ENCODE peak calls at places on chromosomes 16 and 17, in four cellular contexts. P is sigmoid colon; A is GM13976; C is CD4-positive, alpha-beta T cell. H is an unnamed sample.

GRCh38 chr17:79829457-79829856 is 9.8 kb downstream of the CBX4 start:
- DNase-seq in C (no peak), A (no peak), P (no peak), H (no peak)

GRCh38 chr17:71084219-71084618 is 914.9 kb downstream of the KCNJ2 start:
- DNase-seq in A (no peak), C (no peak), P (no peak), H (no peak)

GRCh38 chr16:35714665-35715064 is 2255.3 kb downstream of the TP53TG3F start:
- DNase-seq in C (no peak), A (no peak), P (no peak), H (no peak)

GRCh38 chr17:50426472-50426782 is 409 bp downstream of the ACSF2 start:
- DNase-seq in C (no peak), A (no peak), P (no peak), H (no peak)

GRCh38 chr16:74261068-74261467 is 35.5 kb upstream of the PSMD7 start:
- DNase-seq in P (no peak), C (no peak), A (no peak), H (no peak)

GRCh38 chr16:25838724-25839186 is 147.0 kb downstream of the HS3ST4 start:
- DNase-seq in A (peak), P (no peak), C (no peak), H (no peak)

GRCh38 chr16:23410176-23410575 is 42.8 kb downstream of the COG7 start:
- DNase-seq in A (no peak), C (no peak), P (no peak), H (no peak)

GRCh38 chr17:65438708-65439294 is 122.6 kb downstream of the AXIN2 start:
- DNase-seq in P (no peak), A (no peak), C (no peak), H (no peak)

GRCh38 chr17:32460054-32460453 is 15.7 kb downstream of the PSMD11 start:
- DNase-seq in P (no peak), A (no peak), C (no peak), H (no peak)

GRCh38 chr17:67992541-67993152 is 3.6 kb downstream of the C17orf58 start:
- DNase-seq in C (no peak), P (no peak), A (no peak), H (no peak)
- TF ChIP-seq CTCF in C (no peak), P (no peak), A (no peak), H (no peak)

DNA sequence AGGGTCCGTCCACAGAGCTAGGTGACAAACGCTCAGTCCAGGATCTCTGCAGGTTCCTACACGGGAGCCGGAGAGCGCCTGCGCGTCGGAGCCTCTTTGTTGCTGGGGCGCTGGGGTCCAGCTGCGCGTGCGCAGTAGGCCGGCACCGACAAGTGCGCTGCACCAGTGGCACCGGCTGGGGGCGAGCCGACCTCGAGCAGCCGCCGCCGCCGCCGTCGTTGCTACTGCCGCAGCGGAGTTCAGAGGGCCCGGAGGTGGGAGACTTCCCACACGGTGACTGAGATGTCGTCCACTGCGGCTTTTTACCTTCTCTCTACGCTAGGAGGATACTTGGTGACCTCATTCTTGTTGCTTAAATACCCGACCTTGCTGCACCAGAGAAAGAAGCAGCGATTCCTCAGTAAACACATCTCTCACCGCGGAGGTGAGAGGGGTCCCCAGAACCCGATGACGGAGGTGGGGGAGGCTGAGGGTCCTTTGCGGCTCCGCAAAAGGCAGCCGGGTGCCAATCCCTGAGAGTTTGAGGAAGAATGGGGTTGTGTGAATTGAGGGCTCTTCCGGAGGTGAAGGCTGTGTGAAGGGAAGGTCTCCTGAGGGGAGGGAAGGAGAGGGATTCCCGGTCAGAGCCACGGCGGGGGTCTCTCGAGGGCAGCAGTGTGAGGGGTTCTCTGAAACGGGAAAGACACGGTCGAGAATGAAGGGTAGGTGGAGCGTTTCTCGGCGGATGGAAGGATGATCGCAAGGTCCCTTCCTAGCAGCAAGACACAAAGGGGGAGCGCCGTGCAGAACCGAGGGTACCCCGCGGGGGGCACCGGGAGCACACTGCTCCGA is at the start of gene GDPD1:
- DNase-seq in C (peak), P (peak), A (peak), H (peak)
- TF ChIP-seq CTCF in C (peak), P (peak), A (peak), H (peak)

DNA sequence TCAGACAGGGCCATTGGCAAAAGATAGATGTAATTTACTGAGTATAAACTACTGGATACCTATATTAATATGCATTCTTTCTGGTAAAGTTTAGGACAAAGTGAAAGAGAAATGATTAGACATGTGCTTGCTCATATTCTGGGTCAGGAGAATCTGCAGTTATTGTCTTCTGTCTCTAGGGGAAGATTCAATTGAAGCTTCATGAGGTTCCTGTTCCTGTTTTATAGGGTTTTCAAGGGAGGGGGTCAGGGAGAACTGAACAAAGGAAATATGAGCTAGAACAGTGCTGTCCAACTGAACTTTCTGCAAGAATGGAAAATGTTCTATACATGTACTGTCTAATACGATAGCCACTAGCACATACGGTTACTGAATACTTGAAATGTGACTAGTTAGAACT is 59.3 kb upstream of the CORO6 start:
- DNase-seq in C (no peak), P (no peak), A (peak), H (no peak)
- TF ChIP-seq CTCF in C (no peak), P (no peak), A (no peak), H (no peak)

DNA sequence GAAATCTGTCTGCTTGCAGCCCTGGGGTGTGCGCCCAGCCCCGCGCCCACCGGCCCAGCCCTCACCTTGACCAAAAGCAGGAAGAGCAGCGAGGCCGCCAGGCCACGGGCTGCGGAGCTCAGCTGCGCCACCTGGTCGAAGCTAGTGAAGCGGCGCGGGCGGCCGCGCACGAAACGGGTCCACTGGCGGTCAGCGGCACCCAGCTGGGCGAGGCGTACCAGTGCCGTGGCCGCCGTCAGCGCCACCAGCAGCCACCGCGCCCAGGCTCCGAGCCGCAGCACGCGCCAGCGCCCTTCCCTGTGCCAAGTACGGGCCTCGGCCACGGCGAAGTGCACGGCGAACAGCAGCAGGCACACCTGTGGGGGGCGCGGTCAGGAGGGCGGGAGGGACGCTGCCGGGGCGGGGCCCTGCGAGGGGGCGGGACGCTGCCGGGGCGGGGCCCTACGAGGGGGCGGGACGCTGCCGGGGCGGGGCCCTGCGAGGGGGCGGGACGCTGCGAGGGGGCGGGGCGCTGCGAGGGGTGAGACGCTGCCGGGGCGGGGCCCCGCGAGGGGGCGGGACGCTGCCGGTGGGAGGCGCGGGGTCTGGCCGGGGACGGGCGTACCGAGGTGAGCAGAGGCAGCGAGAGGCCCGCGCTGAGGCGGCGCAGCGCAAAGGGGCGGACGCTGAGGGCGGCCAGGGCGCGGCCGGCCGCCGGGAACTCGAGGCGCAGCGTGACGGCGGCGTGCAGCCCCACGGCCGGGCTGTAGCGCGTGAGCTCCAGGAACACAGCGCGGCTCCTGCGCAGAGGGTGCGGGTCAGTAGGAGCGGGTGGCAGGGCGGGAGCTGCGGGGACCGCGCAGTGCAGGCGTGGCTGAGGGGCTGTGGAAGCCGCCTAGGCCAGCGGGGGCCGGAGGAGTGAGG is 43.3 kb downstream of the TSC2 start:
- DNase-seq in A (peak), C (no peak), P (no peak), H (peak)
- TF ChIP-seq CTCF in A (no peak), C (no peak), P (no peak), H (peak)

H was measured in kidney.